ENCODE peak calls at places on chromosomes 7 and 10, in nine cellular contexts. O, X, J, L, C, H, G, D and I are unnamed samples.

GRCh38 chr7:104127204-104127603 is 80.6 kb downstream of the ORC5 start:
- DNase-seq in O (no peak), X (no peak), J (no peak), L (no peak), C (no peak), H (no peak), G (no peak), D (no peak), I (no peak)

GRCh38 chr7:84091318-84091717 is 103.3 kb downstream of the SEMA3A start:
- DNase-seq in O (no peak), X (no peak), J (no peak), L (no peak), C (no peak), H (no peak), G (no peak), D (no peak), I (no peak)

GRCh38 chr10:97517778-97518561 is 19.2 kb downstream of the UBTD1 start:
- DNase-seq in O (no peak), X (no peak), J (no peak), L (peak), C (no peak), H (no peak), G (no peak), D (no peak), I (no peak)

GRCh38 chr7:12493407-12493806 is 77.1 kb upstream of the SCIN start:
- DNase-seq in O (no peak), X (no peak), J (peak), L (no peak), C (peak), H (no peak), G (peak), D (no peak), I (no peak)

GRCh38 chr7:124764071-124764846 is 1.3 kb downstream of the GPR37 start:
- DNase-seq in O (no peak), X (no peak), J (peak), L (peak), C (no peak), H (no peak), G (no peak), D (no peak), I (no peak)

GRCh38 chr7:4792537-4793126 is 17.2 kb downstream of the AP5Z1 start:
- DNase-seq in O (no peak), X (no peak), J (peak), L (peak), C (no peak), H (no peak), G (peak), D (no peak), I (peak)

GRCh38 chr10:131162866-131163265 is 148.7 kb downstream of the TCERG1L start:
- DNase-seq in O (no peak), X (no peak), J (no peak), L (no peak), C (no peak), H (peak), G (no peak), D (no peak), I (no peak)

GRCh38 chr7:139004321-139005075 is 23.3 kb upstream of the KIAA1549 start:
- DNase-seq in O (no peak), X (no peak), J (peak), L (no peak), C (no peak), H (no peak), G (no peak), D (no peak), I (no peak)

GRCh38 chr10:105973912-105974311 is 1190.6 kb downstream of the SORCS1 start:
- DNase-seq in O (no peak), X (no peak), J (no peak), L (no peak), C (no peak), H (no peak), G (no peak), D (no peak), I (no peak)

DNA sequence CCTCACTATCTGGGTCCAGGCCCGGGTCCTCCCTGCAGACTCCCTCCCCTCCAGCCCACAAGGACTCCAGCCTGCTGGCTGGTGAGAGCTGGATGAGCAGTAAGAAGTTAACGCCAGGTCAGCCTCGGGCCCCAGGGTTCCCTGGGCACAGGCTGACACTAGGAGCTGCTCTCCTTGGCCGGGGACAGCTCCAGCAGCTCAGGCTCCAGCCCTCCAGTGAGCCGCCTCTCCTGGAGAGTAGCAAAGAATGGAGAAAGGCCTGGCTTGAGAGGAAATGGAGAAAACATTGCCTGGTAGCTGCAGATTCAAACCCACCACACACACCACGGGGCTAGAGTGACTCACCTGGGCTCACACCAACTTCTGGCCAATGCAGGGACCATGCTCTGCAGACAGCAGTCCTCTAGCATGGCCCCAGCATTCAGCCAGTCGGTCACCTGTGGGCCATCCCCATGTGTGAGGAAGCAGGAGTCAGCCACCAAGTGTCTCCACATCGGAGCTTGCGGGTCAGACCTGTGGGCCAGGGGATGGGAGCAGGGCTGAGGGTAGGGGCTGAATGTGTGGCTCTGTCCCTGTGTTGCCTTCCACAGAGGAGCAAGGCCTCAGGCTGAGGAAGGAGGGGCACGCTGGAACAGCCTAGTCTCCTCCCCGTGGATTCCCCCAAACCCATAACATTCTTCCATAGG is 6.5 kb downstream of the SAP25 start:
- DNase-seq in O (no peak), X (no peak), J (no peak), L (no peak), C (no peak), H (peak), G (no peak), D (no peak), I (no peak)
- H3K27ac ChIP-seq in O (no peak), X (no peak), J (no peak), L (no peak), C (no peak), H (no peak), G (peak), D (no peak), I (peak)

GRCh38 chr10:104581884-104582603 is 59.0 kb upstream of the SORCS3 start:
- DNase-seq in O (no peak), X (no peak), J (peak), L (no peak), C (peak), H (no peak), G (peak), D (no peak), I (no peak)

GRCh38 chr10:104580321-104580720 is 60.8 kb upstream of the SORCS3 start:
- DNase-seq in O (no peak), X (no peak), J (peak), L (no peak), C (no peak), H (no peak), G (peak), D (no peak), I (no peak)

GRCh38 chr10:104582604-104582951 is 58.5 kb upstream of the SORCS3 start:
- DNase-seq in O (no peak), X (no peak), J (no peak), L (no peak), C (no peak), H (no peak), G (no peak), D (no peak), I (no peak)

GRCh38 chr10:104582966-104583365 is 58.1 kb upstream of the SORCS3 start:
- DNase-seq in O (no peak), X (no peak), J (no peak), L (no peak), C (no peak), H (no peak), G (no peak), D (no peak), I (no peak)

DNA sequence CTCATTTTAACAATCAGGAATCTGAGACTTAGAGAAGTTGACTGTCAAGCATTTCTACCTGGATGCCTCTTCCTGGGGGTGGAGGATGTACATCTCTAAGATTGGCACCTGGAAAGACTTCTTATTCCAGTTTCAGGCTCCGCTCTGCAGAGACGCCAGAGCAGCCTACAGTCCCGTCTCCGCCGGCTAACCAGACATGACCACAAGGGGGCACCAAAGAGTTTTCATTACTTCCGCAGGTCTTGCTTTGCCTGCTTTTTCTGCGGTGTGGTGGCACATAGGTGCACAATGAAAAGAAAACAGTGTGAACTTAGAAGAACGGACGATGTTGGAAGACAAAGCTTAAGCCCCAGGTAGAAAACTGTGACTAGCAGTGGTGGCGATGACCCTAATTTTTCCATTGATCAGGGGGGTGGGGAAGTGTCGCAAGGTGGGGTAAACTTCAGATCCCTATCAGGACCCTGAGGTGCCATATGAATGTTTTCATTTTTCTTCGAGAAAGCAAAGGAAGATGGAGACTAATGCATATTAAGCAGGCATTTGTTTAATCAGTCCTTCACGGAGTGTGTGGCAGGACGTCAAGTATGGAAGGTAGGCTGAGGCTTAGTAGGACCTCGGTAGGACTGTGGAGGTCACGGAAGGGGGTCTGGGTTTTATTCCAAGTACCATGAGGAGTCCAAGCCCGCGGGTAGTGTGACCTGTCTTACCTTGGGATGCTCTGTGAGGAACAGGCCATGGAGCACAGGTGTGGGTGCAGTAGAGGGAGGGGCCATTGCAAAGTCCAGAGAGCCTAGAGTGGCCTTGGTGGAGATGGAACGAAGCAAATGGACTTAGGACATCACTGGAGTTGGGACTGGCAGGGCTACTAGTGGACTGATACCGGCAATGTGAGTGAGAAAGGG is 60.1 kb upstream of the SORCS3 start:
- DNase-seq in O (peak), X (peak), J (peak), L (peak), C (peak), H (peak), G (peak), D (peak), I (peak)
- H3K4me3 ChIP-seq in O (no peak), X (no peak), J (peak), L (no peak), C (no peak), H (no peak), G (no peak), D (no peak), I (no peak)

GRCh38 chr10:73887038-73888015 is 13.0 kb upstream of the CAMK2G start:
- DNase-seq in O (no peak), X (peak), J (peak), L (no peak), C (peak), H (peak), G (peak), D (peak), I (peak)

GRCh38 chr10:73884017-73884416 is 9.7 kb upstream of the CAMK2G start:
- DNase-seq in O (no peak), X (no peak), J (no peak), L (no peak), C (no peak), H (no peak), G (no peak), D (no peak), I (no peak)

GRCh38 chr10:73886625-73887024 is 12.3 kb upstream of the CAMK2G start:
- DNase-seq in O (no peak), X (no peak), J (peak), L (no peak), C (no peak), H (no peak), G (no peak), D (no peak), I (no peak)

GRCh38 chr10:73888514-73888913 is 14.2 kb upstream of the CAMK2G start:
- DNase-seq in O (no peak), X (no peak), J (peak), L (no peak), C (no peak), H (no peak), G (no peak), D (peak), I (no peak)

GRCh38 chr10:73886085-73886529 is 11.8 kb upstream of the CAMK2G start:
- DNase-seq in O (peak), X (peak), J (peak), L (peak), C (peak), H (peak), G (peak), D (peak), I (peak)
- H3K27ac ChIP-seq in O (no peak), X (peak), J (peak), L (no peak), C (peak), H (peak), G (no peak), D (peak), I (no peak)

DNA sequence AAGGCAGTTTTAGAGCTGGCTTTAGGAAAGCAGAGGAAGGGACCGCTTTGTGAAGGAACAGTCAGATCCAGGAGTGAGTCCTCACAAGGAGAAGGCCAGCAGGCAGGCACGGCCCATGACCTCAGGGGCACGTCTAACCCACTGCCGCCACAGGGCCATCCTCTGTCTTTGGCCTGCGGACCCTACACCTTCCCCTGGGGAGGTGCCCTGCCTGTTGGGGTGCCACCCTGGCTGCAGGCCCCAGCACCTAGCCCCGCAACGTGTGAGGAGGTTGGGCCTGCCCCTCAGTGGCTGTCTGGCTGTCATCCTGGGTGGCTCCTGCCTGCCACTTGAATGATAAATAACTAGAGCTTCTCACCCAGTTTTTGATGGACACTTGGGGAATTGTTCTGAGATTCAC is 31.0 kb upstream of the TRIM8 start:
- DNase-seq in O (no peak), X (no peak), J (no peak), L (no peak), C (no peak), H (no peak), G (no peak), D (no peak), I (no peak)
- H3K4me3 ChIP-seq in O (no peak), X (no peak), J (no peak), L (no peak), C (no peak), H (no peak), G (no peak), D (no peak), I (no peak)